ENCODE peak calls at places on chromosomes 3 and 15, in five cellular contexts. Q, X, I, P and F are unnamed samples.

GRCh38 chr3:882526-882925 is 210.3 kb upstream of the CNTN6 start:
- DNase-seq in I (no peak), X (no peak), Q (no peak), P (no peak), F (no peak)

GRCh38 chr3:45748068-45748467 is 48.3 kb downstream of the SLC6A20 start:
- DNase-seq in P (no peak), X (no peak), I (no peak), Q (no peak), F (no peak)

GRCh38 chr3:187669675-187670504 is at the start of gene SST:
- DNase-seq in Q (peak; percentile 85), X (peak; percentile 28), P (peak; percentile 16), I (peak; percentile 47), F (peak; percentile 13)

GRCh38 chr15:90481023-90481422 is 48.7 kb upstream of the CRTC3 start:
- DNase-seq in P (no peak), Q (no peak), X (no peak), I (no peak), F (no peak)

GRCh38 chr3:189937302-189938255 is 183.1 kb downstream of the P3H2 start:
- DNase-seq in P (no peak), X (no peak), I (peak; percentile 92), Q (no peak), F (peak; percentile 38)

GRCh38 chr15:63805993-63806980 is 27.5 kb downstream of the HERC1 start:
- DNase-seq in P (no peak), I (peak; percentile 11), X (peak; percentile 44), Q (no peak), F (no peak)

GRCh38 chr3:155076888-155077287 is 3.2 kb upstream of the MME start:
- DNase-seq in Q (no peak), X (no peak), I (peak; percentile 52), P (no peak), F (no peak)

GRCh38 chr3:94704467-94704866 is 641.6 kb downstream of the NSUN3 start:
- DNase-seq in I (no peak), X (no peak), Q (no peak), P (no peak), F (no peak)

GRCh38 chr3:123353852-123354238 is 95.0 kb downstream of the ADCY5 start:
- DNase-seq in X (no peak), Q (no peak), P (no peak), I (peak; percentile 66), F (no peak)

GRCh38 chr3:40258555-40258954 is 51.0 kb upstream of the EIF1B start:
- DNase-seq in Q (no peak), I (peak; percentile 2), X (no peak), P (no peak), F (peak; percentile 13)

GRCh38 chr3:195777975-195778374 is 33.8 kb downstream of the MUC4 start:
- DNase-seq in I (no peak), Q (no peak), P (no peak), X (no peak), F (no peak)

GRCh38 chr3:62529230-62529629 is 155.9 kb upstream of the FEZF2 start:
- DNase-seq in P (peak; percentile 9), I (peak; percentile 8), Q (peak; percentile 85), X (peak; percentile 3), F (no peak)

GRCh38 chr3:45510519-45510918 is 84.0 kb upstream of the LIMD1 start:
- DNase-seq in X (no peak), P (no peak), I (no peak), Q (no peak), F (no peak)

DNA sequence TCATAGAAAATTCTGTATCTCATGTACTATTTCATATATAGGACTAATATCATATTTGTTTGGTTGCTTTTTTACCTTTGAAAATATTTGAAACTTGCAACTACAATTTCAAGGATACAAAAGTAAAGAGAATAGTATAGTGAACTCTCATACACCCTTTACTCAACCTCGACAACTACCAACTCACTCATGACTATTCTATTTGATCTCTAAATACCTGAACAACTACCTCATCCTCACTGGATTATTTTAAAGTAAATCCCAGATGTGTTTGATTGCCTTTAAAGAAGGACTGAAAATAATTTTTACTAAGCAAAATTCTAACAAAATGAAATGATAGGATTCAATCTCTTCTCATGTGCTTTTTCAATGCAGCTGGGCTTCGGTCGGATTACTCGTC is 12.1 kb downstream of the TMPRSS7 start:
- DNase-seq in P (no peak), I (peak; percentile 59), X (no peak), Q (no peak), F (no peak)
- TF ChIP-seq MAFK in P (no peak), I (no peak), X (no peak), Q (no peak), F (no peak)

DNA sequence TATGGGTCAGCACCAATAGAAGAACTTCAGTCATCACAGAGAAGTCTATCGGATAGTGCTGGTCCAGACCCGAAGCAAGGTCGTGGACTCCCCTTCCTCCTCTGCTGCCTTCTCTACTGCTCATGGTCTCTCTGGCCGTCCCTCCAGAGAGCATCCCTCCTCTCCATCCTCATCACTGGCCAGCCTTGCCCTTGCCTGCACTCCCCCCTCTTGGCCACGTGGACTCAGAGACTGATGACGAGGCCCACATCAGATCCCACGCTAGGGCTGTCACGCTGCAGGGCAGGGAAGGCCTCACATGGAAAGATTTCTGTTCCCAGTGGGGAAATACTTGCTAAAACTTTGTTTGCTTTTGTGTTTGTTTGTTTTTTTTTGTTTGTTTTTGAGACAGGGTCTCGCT is 35.3 kb downstream of the IGDCC3 start:
- DNase-seq in I (no peak), P (no peak), Q (no peak), X (no peak), F (no peak)
- TF ChIP-seq MAFK in I (no peak), P (no peak), Q (no peak), X (no peak), F (no peak)

GRCh38 chr15:81752974-81753373 is 292.8 kb downstream of the MEX3B start:
- DNase-seq in Q (no peak), P (no peak), I (no peak), X (no peak), F (no peak)

GRCh38 chr15:81749667-81750360 is 296.0 kb downstream of the MEX3B start:
- DNase-seq in X (no peak), I (no peak), P (no peak), Q (no peak), F (no peak)

GRCh38 chr15:81754078-81754477 is 291.7 kb downstream of the MEX3B start:
- DNase-seq in P (no peak), X (no peak), I (no peak), Q (no peak), F (no peak)

GRCh38 chr15:81751321-81751720 is 294.5 kb downstream of the MEX3B start:
- DNase-seq in X (no peak), P (no peak), Q (no peak), I (no peak), F (no peak)

DNA sequence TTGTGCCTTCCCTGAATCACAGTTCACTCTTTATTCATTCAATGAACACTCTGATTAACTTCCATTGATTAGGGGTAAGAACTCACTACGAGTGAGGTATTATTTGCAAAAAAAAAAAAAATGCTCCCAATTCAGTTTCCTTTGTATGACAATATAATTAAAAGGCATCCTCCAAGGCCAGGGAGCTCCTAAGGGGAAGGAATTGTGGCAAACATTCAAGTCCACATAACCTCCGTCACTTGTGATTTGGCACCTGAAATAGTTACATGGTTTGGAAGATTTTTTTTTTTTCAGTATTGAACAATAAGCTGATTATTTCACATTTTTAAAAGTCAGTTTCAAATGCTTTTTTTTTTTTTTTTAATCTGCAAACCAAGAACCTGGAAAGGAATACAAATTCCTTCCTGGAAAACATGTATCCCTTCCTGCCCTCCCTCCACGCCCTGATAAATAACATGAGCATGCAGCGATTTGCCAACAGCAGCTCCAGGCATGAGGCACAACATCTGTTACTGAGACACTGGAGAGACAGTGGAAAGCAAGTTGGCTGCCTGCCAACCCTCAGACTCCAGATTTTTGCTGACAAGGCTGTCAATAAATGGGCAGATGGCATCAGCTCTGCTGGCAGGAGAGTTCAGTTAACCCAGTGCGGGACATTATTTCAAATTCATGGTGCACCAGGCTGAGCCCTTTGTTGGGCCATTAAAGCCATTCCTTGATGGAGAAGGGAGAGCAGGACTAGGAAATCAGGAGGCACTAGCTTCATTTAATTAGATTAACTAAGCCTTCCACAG is 293.5 kb downstream of the MEX3B start:
- DNase-seq in Q (peak; percentile 41), I (peak; percentile 15), P (no peak), X (no peak), F (no peak)
- TF ChIP-seq MAFK in Q (no peak), I (no peak), P (peak; percentile 45), X (peak; percentile 39), F (peak; percentile 58)

GRCh38 chr3:13480340-13481318 is 523 bp downstream of the HDAC11 start:
- DNase-seq in Q (no peak), X (no peak), P (no peak), I (peak; percentile 10), F (peak; percentile 49)
- TF ChIP-seq MAFK in Q (no peak), X (no peak), P (no peak), I (no peak), F (no peak)

DNA sequence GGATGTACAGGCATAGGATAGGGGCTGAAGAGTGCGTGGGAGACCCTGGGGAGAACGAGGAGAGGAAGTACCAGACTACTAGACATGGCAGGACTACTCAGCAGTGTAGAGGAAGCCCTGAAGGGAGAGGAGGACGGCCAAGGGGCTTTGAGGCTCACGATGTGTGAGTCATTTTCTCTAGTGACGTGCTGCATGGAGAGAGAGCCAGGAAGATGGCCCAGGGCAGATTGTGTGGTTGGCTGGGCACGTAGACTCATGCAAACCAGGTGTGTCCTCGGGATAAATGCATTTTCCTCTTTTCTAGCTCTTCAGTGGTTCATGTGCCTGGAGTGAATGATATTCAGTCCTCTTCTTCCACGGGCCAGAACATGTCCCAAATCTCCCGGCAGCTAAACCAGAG is 115.0 kb upstream of the ABHD17C start:
- DNase-seq in P (no peak), X (no peak), I (peak; percentile 80), Q (no peak), F (no peak)
- TF ChIP-seq MAFK in P (no peak), X (no peak), I (no peak), Q (no peak), F (no peak)

GRCh38 chr15:74541494-74542191 is 623 bp downstream of the ARID3B start:
- DNase-seq in P (peak; percentile 29), I (peak; percentile 78), X (peak; percentile 73), Q (peak; percentile 59), F (no peak)
- TF ChIP-seq MAFK in P (no peak), I (no peak), X (peak; percentile 24), Q (no peak), F (no peak)

GRCh38 chr3:169215461-169215860 is 448.1 kb downstream of the MECOM start:
- DNase-seq in P (no peak), I (no peak), Q (no peak), X (no peak), F (no peak)

GRCh38 chr3:169218314-169218983 is 445.1 kb downstream of the MECOM start:
- DNase-seq in P (peak; percentile 28), I (peak; percentile 71), Q (peak; percentile 50), X (peak; percentile 22), F (peak; percentile 24)

GRCh38 chr3:169215953-169216352 is 447.6 kb downstream of the MECOM start:
- DNase-seq in I (no peak), Q (no peak), X (no peak), P (no peak), F (no peak)
- TF ChIP-seq MAFK in I (no peak), Q (no peak), X (no peak), P (no peak), F (no peak)

GRCh38 chr3:41525288-41526064 is 326.2 kb downstream of the CTNNB1 start:
- DNase-seq in X (no peak), Q (no peak), I (no peak), P (peak; percentile 5), F (no peak)
- TF ChIP-seq MAFK in X (no peak), Q (no peak), I (no peak), P (no peak), F (no peak)